ENCODE peak calls at places on chromosomes 2 and 18, in four cellular contexts. G is endothelial cell of umbilical vein, B is HepG2, S is HCT116. V is an unnamed sample.

GRCh38 chr2:40123321-40123720 is 328.6 kb downstream of the SLC8A1 start:
- DNase-seq in G (no peak), S (no peak), B (no peak), V (no peak)

GRCh38 chr2:172613035-172613434 is 57.1 kb downstream of the PDK1 start:
- DNase-seq in G (no peak), B (no peak), S (no peak), V (peak)

GRCh38 chr2:72561621-72562318 is 264.1 kb downstream of the EXOC6B start:
- DNase-seq in B (peak), G (peak), S (no peak), V (peak)

GRCh38 chr18:76431437-76432273 is 63.4 kb downstream of the ZNF516 start:
- DNase-seq in G (no peak), B (no peak), S (no peak), V (no peak)

GRCh38 chr2:23712756-23713151 is 214.2 kb downstream of the ATAD2B start:
- DNase-seq in S (no peak), B (no peak), G (no peak), V (no peak)

GRCh38 chr18:25247725-25248124 is 104.2 kb downstream of the ZNF521 start:
- DNase-seq in S (no peak), G (peak), B (no peak), V (no peak)

GRCh38 chr2:25115902-25116301 is 52.5 kb downstream of the POMC start:
- DNase-seq in S (no peak), G (no peak), B (peak), V (peak)

GRCh38 chr2:120419073-120419472 is 73.1 kb downstream of the INHBB start:
- DNase-seq in B (no peak), G (no peak), S (no peak), V (no peak)

GRCh38 chr2:184814428-184814827 is 216.1 kb downstream of the ZNF804A start:
- DNase-seq in S (no peak), B (no peak), G (no peak), V (no peak)

GRCh38 chr2:218306184-218306920 is 14.0 kb upstream of the TMBIM1 start:
- DNase-seq in S (no peak), B (no peak), G (no peak), V (no peak)

GRCh38 chr2:177314722-177315264 is 50.3 kb upstream of the NFE2L2 start:
- DNase-seq in S (no peak), G (no peak), B (no peak), V (no peak)

GRCh38 chr2:112273349-112273748 is 2.0 kb upstream of the ZC3H6 start:
- DNase-seq in S (no peak), G (no peak), B (no peak), V (no peak)

GRCh38 chr2:127105656-127106456 is 1.1 kb downstream of the BIN1 start:
- DNase-seq in S (no peak), G (peak), B (no peak), V (peak)

GRCh38 chr2:26845021-26845420 is 2.9 kb upstream of the DPYSL5 start:
- DNase-seq in G (no peak), B (no peak), S (no peak), V (no peak)

GRCh38 chr2:234840336-234840735 is 111.5 kb upstream of the SH3BP4 start:
- DNase-seq in G (peak), B (peak), S (peak), V (peak)

GRCh38 chr18:3281456-3282400 is 19.8 kb downstream of the MYL12B start:
- DNase-seq in G (peak), S (peak), B (peak), V (peak)

GRCh38 chr18:64444819-64445218 is 295.9 kb upstream of the LINC00305 start:
- DNase-seq in S (no peak), G (no peak), B (no peak), V (no peak)

GRCh38 chr2:173323371-173323770 is 31.3 kb upstream of the CDCA7 start:
- DNase-seq in B (no peak), S (no peak), G (no peak), V (no peak)

GRCh38 chr2:177559638-177560037 is 167.1 kb downstream of the AGPS start:
- DNase-seq in S (no peak), G (no peak), B (no peak), V (no peak)

GRCh38 chr18:69528439-69528838 is 127.8 kb downstream of the DOK6 start:
- DNase-seq in G (no peak), S (no peak), B (no peak), V (no peak)

GRCh38 chr2:224404766-224405165 is 2.9 kb upstream of the FAM124B start:
- DNase-seq in S (no peak), B (no peak), G (no peak), V (no peak)

GRCh38 chr2:108542071-108542470 is 7.8 kb downstream of the LIMS1 start:
- DNase-seq in B (no peak), G (no peak), S (no peak), V (no peak)

GRCh38 chr2:37325625-37326071 is 1.0 kb upstream of the PRKD3 start:
- DNase-seq in B (no peak), S (no peak), G (no peak), V (no peak)

GRCh38 chr2:17918789-17919188 is 40.3 kb downstream of the KCNS3 start:
- DNase-seq in B (no peak), S (no peak), G (no peak), V (peak)

GRCh38 chr2:8805278-8806045 is 32.0 kb downstream of the KIDINS220 start:
- DNase-seq in S (no peak), B (no peak), G (no peak), V (no peak)

GRCh38 chr2:23512778-23513177 is 127.8 kb downstream of the KLHL29 start:
- DNase-seq in S (no peak), G (no peak), B (no peak), V (no peak)

GRCh38 chr2:198321522-198322088 is 517.2 kb downstream of the PLCL1 start:
- DNase-seq in S (no peak), B (no peak), G (no peak), V (no peak)

GRCh38 chr2:61759718-61760117 is 94.1 kb downstream of the FAM161A start:
- DNase-seq in B (no peak), G (peak), S (no peak), V (no peak)

GRCh38 chr2:44748-45341 is 1.5 kb downstream of the FAM110C start:
- DNase-seq in B (no peak), S (no peak), G (no peak), V (peak)

DNA sequence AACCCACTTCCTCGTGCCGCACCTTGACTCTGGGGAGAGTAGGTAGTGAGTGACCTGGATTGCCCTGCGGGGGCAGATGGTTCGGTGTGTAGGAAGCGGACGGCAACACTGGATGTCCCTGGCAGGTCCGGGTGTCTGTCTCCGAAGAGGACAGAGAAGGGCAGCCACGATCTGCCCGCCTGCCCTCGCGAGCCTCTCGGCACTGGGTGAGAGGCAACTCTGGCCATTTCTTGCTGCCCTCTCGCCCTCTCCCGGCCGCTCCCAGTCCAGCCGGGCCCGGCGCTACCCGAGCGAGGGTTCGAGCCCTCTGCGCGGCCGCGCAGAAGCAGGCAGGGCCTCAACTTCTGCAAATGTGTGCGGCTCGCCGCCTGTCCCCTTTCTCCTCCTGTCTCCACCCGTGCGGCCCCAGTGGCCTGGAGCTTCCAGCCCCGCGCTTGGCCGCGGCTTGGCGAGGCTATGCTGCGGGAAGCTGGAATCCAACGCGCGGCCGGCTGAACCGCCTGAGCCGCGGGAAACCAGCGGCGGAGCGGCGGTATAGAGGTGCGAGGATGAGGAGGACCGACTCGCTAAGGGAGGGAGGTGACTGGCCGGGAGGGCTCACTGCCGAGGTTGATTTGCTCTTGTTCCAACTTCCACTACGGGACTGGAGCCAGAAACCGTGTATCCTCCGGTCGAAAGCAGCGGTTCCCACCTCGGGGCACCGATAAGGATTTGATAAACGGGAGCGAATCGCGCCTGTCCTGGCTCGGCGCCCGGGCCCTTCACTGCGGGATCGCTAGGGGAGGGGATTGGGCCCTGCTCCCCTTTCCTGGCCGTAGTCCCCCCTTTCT is 1.5 kb downstream of the EPAS1 start:
- DNase-seq in S (no peak), B (no peak), G (peak), V (peak)
- TF ChIP-seq EZH2 in S (no peak), B (no peak), G (no peak), V (peak)

GRCh38 chr2:55013936-55014335 is 36.3 kb downstream of the RTN4 start:
- DNase-seq in S (no peak), G (no peak), B (no peak), V (no peak)
- TF ChIP-seq CTCF in S (peak), G (no peak), B (no peak), V (peak)

GRCh38 chr2:19465965-19466364 is 107.5 kb upstream of the OSR1 start:
- DNase-seq in S (no peak), G (no peak), B (no peak), V (no peak)

GRCh38 chr2:19458604-19459003 is 100.2 kb upstream of the OSR1 start:
- DNase-seq in G (no peak), B (no peak), S (no peak), V (no peak)

GRCh38 chr2:19460761-19461160 is 102.3 kb upstream of the OSR1 start:
- DNase-seq in G (no peak), B (no peak), S (no peak), V (no peak)

GRCh38 chr2:19461504-19461903 is 103.1 kb upstream of the OSR1 start:
- DNase-seq in G (no peak), B (no peak), S (no peak), V (no peak)

DNA sequence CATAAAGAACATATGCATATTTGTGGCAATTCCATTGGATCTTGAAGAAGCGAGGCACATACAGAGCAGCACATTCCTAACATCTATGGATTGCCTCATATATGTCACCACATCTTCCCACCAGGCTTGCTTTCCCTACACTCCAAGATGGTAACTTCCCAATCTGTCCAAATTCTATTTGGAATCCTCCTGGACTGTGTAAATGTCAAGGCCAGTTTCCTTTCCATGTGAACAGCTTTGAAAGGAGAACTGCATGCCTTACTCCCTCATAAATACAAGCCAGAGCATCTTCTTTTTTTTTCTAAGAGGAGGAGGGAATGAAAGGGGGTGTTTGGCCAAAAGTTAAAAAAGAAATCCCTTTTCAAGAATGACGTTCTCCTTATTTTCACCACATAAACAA is 103.8 kb upstream of the OSR1 start:
- DNase-seq in B (no peak), G (no peak), S (no peak), V (peak)
- H3K4me3 ChIP-seq in B (no peak), G (no peak), S (no peak), V (no peak)

GRCh38 chr18:22168360-22168921 is 948 bp upstream of the GATA6 start:
- DNase-seq in G (peak), B (peak), S (no peak), V (peak)
- TF ChIP-seq EZH2 in G (peak), B (peak), S (no peak), V (peak)

GRCh38 chr18:11908182-11909080 is at the start of gene MPPE1:
- DNase-seq in B (peak), S (peak), G (peak), V (peak)
- TF ChIP-seq CTCF in B (peak), S (no peak), G (no peak), V (no peak)